ENCODE peak calls at places on chromosomes 12 and 14, in five cellular contexts. X is AG08396; L is caudate nucleus; H is stimulated activated CD8-positive, alpha-beta memory T cell treated with anti-CD3 and anti-CD28 coated beads, Interleukin-15, amount 100 ng/mL, for 4 hours; F is COR-L47. D is an unnamed sample.

GRCh38 chr14:101507306-101508150 is 53.8 kb upstream of the DIO3 start:
- DNase-seq in X (no peak), L (no peak), H (no peak), F (no peak), D (no peak)

GRCh38 chr14:61752626-61753025 is 9.6 kb upstream of the SNAPC1 start:
- DNase-seq in X (no peak), L (no peak), H (no peak), F (no peak), D (no peak)

GRCh38 chr12:48750215-48750614 is 33.7 kb upstream of the CCNT1 start:
- DNase-seq in X (no peak), L (no peak), H (no peak), F (no peak), D (no peak)

GRCh38 chr14:91244501-91244901 is at the start of gene GPR68:
- DNase-seq in X (peak), L (no peak), H (no peak), F (peak), D (peak)

GRCh38 chr12:80470403-80470802 is 26.4 kb downstream of the PTPRQ start:
- DNase-seq in X (no peak), L (no peak), H (no peak), F (no peak), D (no peak)

GRCh38 chr12:45357547-45358417 is 141.9 kb downstream of the ANO6 start:
- DNase-seq in X (no peak), L (no peak), H (no peak), F (no peak), D (no peak)

GRCh38 chr12:76083761-76084276 is 666 bp downstream of the NAP1L1 start:
- DNase-seq in X (peak), L (peak), H (peak), F (peak), D (peak)

GRCh38 chr12:45336331-45336730 is 120.4 kb downstream of the ANO6 start:
- DNase-seq in X (peak), L (no peak), H (no peak), F (no peak), D (no peak)

GRCh38 chr12:95944108-95944704 is 1.1 kb downstream of the AMDHD1 start:
- DNase-seq in X (no peak), L (no peak), H (no peak), F (no peak), D (no peak)

GRCh38 chr12:77685112-77685511 is 145.6 kb upstream of the NAV3 start:
- DNase-seq in X (peak), L (peak), H (no peak), F (peak), D (peak)

GRCh38 chr12:87136330-87136976 is 880.3 kb upstream of the MGAT4C start:
- DNase-seq in X (no peak), L (no peak), H (no peak), F (no peak), D (no peak)

GRCh38 chr14:80003138-80003537 is 208.2 kb downstream of the DIO2 start:
- DNase-seq in X (peak), L (no peak), H (no peak), F (no peak), D (no peak)

GRCh38 chr14:23142826-23143225 is 23.8 kb upstream of the CEBPE start:
- DNase-seq in X (no peak), L (no peak), H (no peak), F (no peak), D (no peak)

GRCh38 chr12:88585054-88585453 is 4.8 kb upstream of the KITLG start:
- DNase-seq in X (no peak), L (no peak), H (no peak), F (no peak), D (no peak)

GRCh38 chr12:77893918-77894317 is 63.2 kb downstream of the NAV3 start:
- DNase-seq in X (no peak), L (no peak), H (no peak), F (peak), D (no peak)

GRCh38 chr12:49131051-49131972 is at the start of gene TUBA1B:
- DNase-seq in X (peak), L (peak), H (peak), F (peak), D (peak)

GRCh38 chr14:99377951-99378350 is 102.7 kb downstream of the SETD3 start:
- DNase-seq in X (no peak), L (no peak), H (no peak), F (no peak), D (no peak)

GRCh38 chr12:122147514-122148290 is 26.3 kb downstream of the IL31 start:
- DNase-seq in X (peak), L (no peak), H (no peak), F (no peak), D (no peak)

GRCh38 chr12:74689071-74689655 is 151.5 kb downstream of the ATXN7L3B start:
- DNase-seq in X (peak), L (no peak), H (no peak), F (no peak), D (peak)

GRCh38 chr14:56116128-56116900 is 1.9 kb upstream of the PELI2 start:
- DNase-seq in X (no peak), L (no peak), H (no peak), F (no peak), D (no peak)

GRCh38 chr12:88889326-88890110 is 309.2 kb upstream of the KITLG start:
- DNase-seq in X (no peak), L (no peak), H (no peak), F (no peak), D (no peak)

GRCh38 chr14:75960219-75960618 is 21.6 kb downstream of the TGFB3 start:
- DNase-seq in X (no peak), L (no peak), H (no peak), F (no peak), D (no peak)

GRCh38 chr12:3727877-3728632 is 24.9 kb downstream of the CRACR2A start:
- DNase-seq in X (no peak), L (no peak), H (peak), F (no peak), D (no peak)

GRCh38 chr12:114673169-114673833 is 10.7 kb downstream of the TBX3 start:
- DNase-seq in X (peak), L (no peak), H (no peak), F (no peak), D (no peak)

GRCh38 chr12:21773263-21773741 is 1.2 kb downstream of the KCNJ8 start:
- DNase-seq in X (peak), L (no peak), H (no peak), F (no peak), D (no peak)

GRCh38 chr12:107760207-107760816 is 625 bp downstream of the PRDM4 start:
- DNase-seq in X (peak), L (peak), H (no peak), F (no peak), D (no peak)

GRCh38 chr12:56104109-56104814 is at the start of gene PA2G4:
- DNase-seq in X (peak), L (peak), H (peak), F (peak), D (peak)

GRCh38 chr14:39988939-39989338 is 556.7 kb upstream of the FBXO33 start:
- DNase-seq in X (no peak), L (no peak), H (no peak), F (peak), D (peak)

GRCh38 chr12:2944401-2945047 is 14.7 kb upstream of the TEAD4 start:
- DNase-seq in X (no peak), L (no peak), H (no peak), F (peak), D (peak)

GRCh38 chr12:122182887-122183587 is at the start of gene LRRC43:
- DNase-seq in X (peak), L (no peak), H (no peak), F (no peak), D (peak)

GRCh38 chr12:4961311-4961710 is 51.6 kb downstream of the KCNA1 start:
- DNase-seq in X (no peak), L (no peak), H (no peak), F (no peak), D (no peak)

GRCh38 chr12:5085896-5086295 is 42.2 kb downstream of the KCNA5 start:
- DNase-seq in X (peak), L (no peak), H (no peak), F (no peak), D (no peak)

GRCh38 chr12:1877169-1877878 is 41.1 kb downstream of the CACNA2D4 start:
- DNase-seq in X (no peak), L (no peak), H (no peak), F (no peak), D (no peak)

GRCh38 chr14:71248204-71248603 is 340.9 kb downstream of the PCNX1 start:
- DNase-seq in X (no peak), L (no peak), H (no peak), F (no peak), D (no peak)

GRCh38 chr14:29271669-29272068 is 505.1 kb downstream of the FOXG1 start:
- DNase-seq in X (no peak), L (no peak), H (no peak), F (no peak), D (no peak)

GRCh38 chr12:125203145-125203765 is 138.0 kb downstream of the AACS start:
- DNase-seq in X (no peak), L (peak), H (no peak), F (no peak), D (peak)

GRCh38 chr14:103898204-103898603 is 30.1 kb upstream of the TDRD9 start:
- DNase-seq in X (no peak), L (no peak), H (no peak), F (no peak), D (no peak)

GRCh38 chr14:99280852-99281251 is 8.9 kb upstream of the BCL11B start:
- DNase-seq in X (no peak), L (no peak), H (no peak), F (no peak), D (no peak)

GRCh38 chr12:75207338-75208083 is 2.1 kb downstream of the KCNC2 start:
- DNase-seq in X (no peak), L (no peak), H (no peak), F (no peak), D (no peak)